ENCODE peak calls at places on chromosomes 13 and 19, in four cellular contexts. F, W, E and Z are unnamed samples.

GRCh38 chr13:33686772-33687480 is 131.0 kb upstream of the RFC3 start:
- DNase-seq in W (no peak), F (no peak), E (no peak), Z (peak; percentile 93)

GRCh38 chr13:99311748-99312492 is 4.7 kb upstream of the GPR183 start:
- DNase-seq in F (no peak), E (no peak), W (no peak), Z (no peak)

GRCh38 chr19:15913384-15913783 is 15.5 kb upstream of the CYP4F2 start:
- DNase-seq in E (no peak), W (no peak), F (no peak), Z (no peak)

GRCh38 chr13:102466836-102467235 is 65.0 kb upstream of the FGF14 start:
- DNase-seq in W (no peak), E (no peak), F (no peak), Z (peak; percentile 24)

GRCh38 chr13:50589139-50589538 is 254.4 kb downstream of the DLEU7 start:
- DNase-seq in E (peak; percentile 84), W (peak; percentile 91), F (no peak), Z (no peak)

GRCh38 chr19:48443262-48443661 is 2.5 kb upstream of the GRWD1 start:
- DNase-seq in W (no peak), F (no peak), E (no peak), Z (no peak)

GRCh38 chr13:95301135-95301946 is at the start of gene ABCC4:
- DNase-seq in E (peak; percentile 89), F (peak; percentile 25), W (peak; percentile 72), Z (peak; percentile 15)

GRCh38 chr19:49712397-49712859 is 21.5 kb downstream of the CPT1C start:
- DNase-seq in E (peak; percentile 22), W (peak; percentile 1), F (peak; percentile 74), Z (peak; percentile 30)

GRCh38 chr19:40611096-40611495 is 9.9 kb downstream of the LTBP4 start:
- DNase-seq in W (no peak), F (no peak), E (no peak), Z (no peak)

GRCh38 chr13:28558567-28558966 is 63.6 kb upstream of the FLT1 start:
- DNase-seq in W (no peak), F (no peak), E (no peak), Z (no peak)

GRCh38 chr13:110347535-110348308 is 40.6 kb downstream of the COL4A2 start:
- DNase-seq in W (peak; percentile 90), F (no peak), E (peak; percentile 93), Z (peak; percentile 96)

GRCh38 chr19:8388612-8388958 is 1.6 kb upstream of the RAB11B start:
- DNase-seq in W (no peak), F (no peak), E (no peak), Z (no peak)

GRCh38 chr19:8391274-8392016 is 1.3 kb downstream of the RAB11B start:
- DNase-seq in E (no peak), F (no peak), W (no peak), Z (no peak)

GRCh38 chr19:8389891-8390616 is at the start of gene RAB11B:
- DNase-seq in E (peak; percentile 100), W (peak; percentile 99), F (peak; percentile 99), Z (peak; percentile 99)

GRCh38 chr19:8392017-8392591 is 1.9 kb downstream of the RAB11B start:
- DNase-seq in W (no peak), F (no peak), E (peak; percentile 63), Z (peak; percentile 18)

DNA sequence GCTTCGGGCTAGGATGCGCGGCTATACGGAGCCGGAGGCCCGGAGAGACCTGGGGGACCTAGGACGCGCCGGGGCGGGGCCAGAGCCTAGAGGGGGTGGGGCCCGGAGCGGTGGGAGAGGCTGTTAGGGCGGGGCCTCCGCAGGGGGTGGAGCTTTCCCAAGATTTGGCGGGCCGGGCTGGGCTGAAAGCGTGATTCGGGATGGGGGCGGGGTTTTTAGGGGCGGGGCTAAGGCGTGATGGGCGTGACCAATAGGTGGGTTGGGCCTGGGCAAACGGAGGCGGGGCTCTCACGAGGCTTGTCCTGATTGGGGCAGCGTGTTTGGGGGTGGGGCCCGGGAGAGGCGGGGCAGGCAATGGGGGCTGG is 439 bp downstream of the RAB11B start:
- DNase-seq in E (peak; percentile 91), W (peak; percentile 89), F (peak; percentile 91), Z (peak; percentile 94)
- H4K91ac ChIP-seq in E (peak overlapping the region; percentile 100), W (peak overlapping the region; percentile 86), F (peak overlapping the region; percentile 85), Z (peak overlapping the region; percentile 100)

GRCh38 chr13:90447735-90448103 is 899.8 kb upstream of the MIR17HG start:
- DNase-seq in F (no peak), W (peak; percentile 63), E (peak; percentile 52), Z (peak; percentile 54)

GRCh38 chr13:90444232-90444631 is 903.3 kb upstream of the MIR17HG start:
- DNase-seq in E (no peak), W (no peak), F (no peak), Z (no peak)

GRCh38 chr13:90447034-90447734 is 900.3 kb upstream of the MIR17HG start:
- DNase-seq in E (no peak), W (no peak), F (no peak), Z (no peak)

GRCh38 chr13:90443268-90443667 is 904.2 kb upstream of the MIR17HG start:
- DNase-seq in F (no peak), W (peak; percentile 9), E (no peak), Z (peak; percentile 16)

DNA sequence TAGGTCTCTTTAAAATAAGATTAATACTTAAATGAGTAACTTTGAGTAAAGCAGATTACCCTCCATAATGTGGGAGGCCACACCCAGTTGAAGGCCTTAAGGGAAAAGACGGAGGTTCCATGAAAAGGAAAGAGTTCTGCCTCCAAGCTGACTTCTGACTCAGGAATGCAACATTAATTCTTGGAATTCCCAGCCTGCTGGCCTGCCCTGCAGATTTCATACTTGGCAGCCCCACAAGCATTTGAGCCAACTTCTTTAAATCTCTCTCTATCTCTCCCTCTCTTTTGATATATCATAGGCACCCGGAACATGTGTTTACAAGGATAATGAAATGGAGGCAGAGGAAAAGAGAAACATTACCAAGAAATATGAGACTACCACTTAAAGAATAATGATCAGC is 902.3 kb upstream of the MIR17HG start:
- DNase-seq in E (peak; percentile 68), F (peak; percentile 31), W (peak; percentile 90), Z (peak; percentile 82)
- H3K4me2 ChIP-seq in E (no peak overlapping the region), F (no peak overlapping the region), W (peak overlapping the region; percentile 72), Z (no peak overlapping the region)

GRCh38 chr13:113838711-113839201 is 25.1 kb downstream of the GAS6 start:
- DNase-seq in F (no peak), W (no peak), E (no peak), Z (no peak)
- H4K91ac ChIP-seq in F (peak overlapping the region; percentile 75), W (peak overlapping the region; percentile 91), E (peak overlapping the region; percentile 83), Z (peak overlapping the region; percentile 95)

GRCh38 chr19:52200044-52200443 is 10.2 kb downstream of the PPP2R1A start:
- DNase-seq in F (no peak), W (peak; percentile 78), E (peak; percentile 82), Z (peak; percentile 21)
- H3K4me2 ChIP-seq in F (no peak overlapping the region), W (peak overlapping the region; percentile 16), E (no peak overlapping the region), Z (no peak overlapping the region)

GRCh38 chr13:46864941-46865340 is 31.9 kb downstream of the HTR2A start:
- DNase-seq in F (no peak), E (no peak), W (no peak), Z (no peak)
- H4K91ac ChIP-seq in F (no peak overlapping the region), E (no peak overlapping the region), W (no peak overlapping the region), Z (no peak overlapping the region)

GRCh38 chr13:44368062-44368591 is 5.5 kb upstream of the SERP2 start:
- DNase-seq in W (peak; percentile 71), E (peak; percentile 52), F (no peak), Z (peak; percentile 86)
- H3K4me2 ChIP-seq in W (peak overlapping the region; percentile 43), E (no peak overlapping the region), F (no peak overlapping the region), Z (no peak overlapping the region)

DNA sequence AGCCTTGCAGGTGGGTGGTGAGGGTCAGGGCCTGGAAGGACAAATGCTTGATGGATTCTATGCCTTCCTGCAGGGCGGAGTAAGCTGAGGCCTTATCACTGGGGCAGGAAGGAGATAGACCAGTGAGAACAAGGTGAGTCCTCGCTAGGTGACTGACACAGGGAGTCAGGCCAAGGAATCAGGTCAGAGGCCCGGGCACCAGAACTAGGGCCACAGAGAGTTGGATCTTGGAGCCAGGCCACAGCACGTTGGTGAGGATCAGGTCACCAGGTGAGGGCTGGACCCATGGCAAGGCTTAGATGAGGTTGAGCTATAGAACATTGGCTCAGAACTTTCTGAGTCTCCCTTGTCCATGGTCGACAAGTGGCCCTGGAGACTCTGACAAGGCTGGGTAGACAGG is 328.2 kb downstream of the FOXO1 start:
- DNase-seq in W (no peak), F (no peak), E (no peak), Z (no peak)
- H4K91ac ChIP-seq in W (no peak overlapping the region), F (peak overlapping the region; percentile 36), E (no peak overlapping the region), Z (peak overlapping the region; percentile 36)

DNA sequence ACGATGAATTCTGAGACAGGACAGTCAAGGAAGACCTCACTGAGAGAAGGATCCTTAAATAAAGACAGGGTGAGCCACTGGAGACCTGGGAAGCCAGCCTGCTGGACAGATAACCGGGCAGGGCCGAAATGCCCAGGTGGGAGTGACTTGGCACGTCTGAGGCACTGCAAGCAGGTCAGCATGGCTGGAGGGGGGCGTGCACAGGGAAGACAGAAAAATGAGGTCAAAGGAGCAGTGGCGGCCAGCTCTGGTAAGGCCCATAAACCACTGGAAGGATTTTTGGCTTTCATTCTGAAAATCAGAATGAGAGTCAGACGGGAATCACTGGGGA is 5.8 kb upstream of the ATP1A3 start:
- DNase-seq in F (no peak), E (no peak), W (no peak), Z (no peak)
- H3K4me2 ChIP-seq in F (peak overlapping the region; percentile 78), E (no peak overlapping the region), W (no peak overlapping the region), Z (no peak overlapping the region)

GRCh38 chr19:46586294-46586693 is 14.8 kb upstream of the CALM3 start:
- DNase-seq in W (no peak), E (no peak), F (no peak), Z (no peak)
- H4K91ac ChIP-seq in W (no peak overlapping the region), E (no peak overlapping the region), F (no peak overlapping the region), Z (no peak overlapping the region)